ENCODE peak calls at places on chromosomes 5 and 9, in ten cellular contexts. One of them, this sample, is unnamed.

GRCh38 chr9:97904725-97905124 is 17.6 kb downstream of the TRMO start:
- DNase-seq in activated T-cell treated with anti-CD3 and anti-CD28 coated beads, Interleukin-2, amount 50 U/mL, for 4 hours: no peak
- DNase-seq in central memory CD4-positive, alpha-beta T cell: peak; percentile 70
- DNase-seq in NCI-H345: no peak
- DNase-seq in Peyer's patch: no peak
- DNase-seq in fibroblast of the conjunctiva: no peak
- DNase-seq in GM12892: no peak
- DNase-seq in HL-60: no peak
- DNase-seq in activated naive CD4-positive, alpha-beta T cell treated with anti-CD3 and anti-CD28 coated beads, Interleukin-2, amount 50 U/mL, for 72 hours: peak; percentile 41
- DNase-seq in epithelial cell of prostate: no peak
- DNase-seq in this sample: no peak

GRCh38 chr5:5891350-5891749 is 468.9 kb downstream of the ICE1 start:
- DNase-seq in central memory CD4-positive, alpha-beta T cell: no peak
- DNase-seq in activated naive CD4-positive, alpha-beta T cell treated with anti-CD3 and anti-CD28 coated beads, Interleukin-2, amount 50 U/mL, for 72 hours: no peak
- DNase-seq in epithelial cell of prostate: no peak
- DNase-seq in fibroblast of the conjunctiva: no peak
- DNase-seq in Peyer's patch: no peak
- DNase-seq in GM12892: no peak
- DNase-seq in NCI-H345: no peak
- DNase-seq in HL-60: no peak
- DNase-seq in activated T-cell treated with anti-CD3 and anti-CD28 coated beads, Interleukin-2, amount 50 U/mL, for 4 hours: no peak
- DNase-seq in this sample: peak; percentile 2

GRCh38 chr9:34579097-34579818 is 10.3 kb downstream of the CNTFR start:
- DNase-seq in HL-60: no peak
- DNase-seq in fibroblast of the conjunctiva: no peak
- DNase-seq in activated naive CD4-positive, alpha-beta T cell treated with anti-CD3 and anti-CD28 coated beads, Interleukin-2, amount 50 U/mL, for 72 hours: no peak
- DNase-seq in central memory CD4-positive, alpha-beta T cell: no peak
- DNase-seq in NCI-H345: no peak
- DNase-seq in Peyer's patch: no peak
- DNase-seq in epithelial cell of prostate: no peak
- DNase-seq in activated T-cell treated with anti-CD3 and anti-CD28 coated beads, Interleukin-2, amount 50 U/mL, for 4 hours: no peak
- DNase-seq in GM12892: no peak
- DNase-seq in this sample: no peak

GRCh38 chr5:36607114-36607561 is 732 bp downstream of the SLC1A3 start:
- DNase-seq in Peyer's patch: no peak
- DNase-seq in activated T-cell treated with anti-CD3 and anti-CD28 coated beads, Interleukin-2, amount 50 U/mL, for 4 hours: no peak
- DNase-seq in GM12892: no peak
- DNase-seq in HL-60: no peak
- DNase-seq in NCI-H345: no peak
- DNase-seq in activated naive CD4-positive, alpha-beta T cell treated with anti-CD3 and anti-CD28 coated beads, Interleukin-2, amount 50 U/mL, for 72 hours: no peak
- DNase-seq in fibroblast of the conjunctiva: peak; percentile 21
- DNase-seq in central memory CD4-positive, alpha-beta T cell: no peak
- DNase-seq in epithelial cell of prostate: no peak
- DNase-seq in this sample: no peak

GRCh38 chr9:134936762-134937555 is 19.2 kb upstream of the FCN1 start:
- DNase-seq in GM12892: no peak
- DNase-seq in activated T-cell treated with anti-CD3 and anti-CD28 coated beads, Interleukin-2, amount 50 U/mL, for 4 hours: no peak
- DNase-seq in Peyer's patch: no peak
- DNase-seq in activated naive CD4-positive, alpha-beta T cell treated with anti-CD3 and anti-CD28 coated beads, Interleukin-2, amount 50 U/mL, for 72 hours: no peak
- DNase-seq in central memory CD4-positive, alpha-beta T cell: no peak
- DNase-seq in epithelial cell of prostate: no peak
- DNase-seq in NCI-H345: no peak
- DNase-seq in fibroblast of the conjunctiva: no peak
- DNase-seq in HL-60: no peak
- DNase-seq in this sample: no peak

GRCh38 chr5:31720811-31721345 is 81.9 kb downstream of the PDZD2 start:
- DNase-seq in epithelial cell of prostate: no peak
- DNase-seq in central memory CD4-positive, alpha-beta T cell: no peak
- DNase-seq in activated T-cell treated with anti-CD3 and anti-CD28 coated beads, Interleukin-2, amount 50 U/mL, for 4 hours: no peak
- DNase-seq in HL-60: no peak
- DNase-seq in fibroblast of the conjunctiva: no peak
- DNase-seq in Peyer's patch: no peak
- DNase-seq in NCI-H345: no peak
- DNase-seq in GM12892: no peak
- DNase-seq in activated naive CD4-positive, alpha-beta T cell treated with anti-CD3 and anti-CD28 coated beads, Interleukin-2, amount 50 U/mL, for 72 hours: no peak
- DNase-seq in this sample: no peak

GRCh38 chr9:81146684-81147337 is 542.5 kb downstream of the TLE1 start:
- DNase-seq in epithelial cell of prostate: peak; percentile 41
- DNase-seq in NCI-H345: no peak
- DNase-seq in activated naive CD4-positive, alpha-beta T cell treated with anti-CD3 and anti-CD28 coated beads, Interleukin-2, amount 50 U/mL, for 72 hours: no peak
- DNase-seq in HL-60: no peak
- DNase-seq in activated T-cell treated with anti-CD3 and anti-CD28 coated beads, Interleukin-2, amount 50 U/mL, for 4 hours: no peak
- DNase-seq in central memory CD4-positive, alpha-beta T cell: no peak
- DNase-seq in GM12892: no peak
- DNase-seq in fibroblast of the conjunctiva: no peak
- DNase-seq in Peyer's patch: no peak
- DNase-seq in this sample: peak; percentile 75

GRCh38 chr5:57405984-57406383 is 76.6 kb downstream of the ACTBL2 start:
- DNase-seq in HL-60: no peak
- DNase-seq in fibroblast of the conjunctiva: no peak
- DNase-seq in central memory CD4-positive, alpha-beta T cell: no peak
- DNase-seq in activated naive CD4-positive, alpha-beta T cell treated with anti-CD3 and anti-CD28 coated beads, Interleukin-2, amount 50 U/mL, for 72 hours: no peak
- DNase-seq in activated T-cell treated with anti-CD3 and anti-CD28 coated beads, Interleukin-2, amount 50 U/mL, for 4 hours: no peak
- DNase-seq in epithelial cell of prostate: no peak
- DNase-seq in Peyer's patch: no peak
- DNase-seq in NCI-H345: no peak
- DNase-seq in GM12892: no peak
- DNase-seq in this sample: no peak

GRCh38 chr9:82722556-82722955 is 340.4 kb downstream of the RASEF start:
- DNase-seq in HL-60: no peak
- DNase-seq in epithelial cell of prostate: no peak
- DNase-seq in Peyer's patch: no peak
- DNase-seq in central memory CD4-positive, alpha-beta T cell: no peak
- DNase-seq in activated T-cell treated with anti-CD3 and anti-CD28 coated beads, Interleukin-2, amount 50 U/mL, for 4 hours: no peak
- DNase-seq in NCI-H345: no peak
- DNase-seq in activated naive CD4-positive, alpha-beta T cell treated with anti-CD3 and anti-CD28 coated beads, Interleukin-2, amount 50 U/mL, for 72 hours: no peak
- DNase-seq in GM12892: no peak
- DNase-seq in fibroblast of the conjunctiva: no peak
- DNase-seq in this sample: no peak

GRCh38 chr5:39452846-39453245 is 28.1 kb upstream of the DAB2 start:
- DNase-seq in fibroblast of the conjunctiva: no peak
- DNase-seq in GM12892: no peak
- DNase-seq in central memory CD4-positive, alpha-beta T cell: no peak
- DNase-seq in NCI-H345: no peak
- DNase-seq in epithelial cell of prostate: no peak
- DNase-seq in Peyer's patch: no peak
- DNase-seq in HL-60: no peak
- DNase-seq in activated T-cell treated with anti-CD3 and anti-CD28 coated beads, Interleukin-2, amount 50 U/mL, for 4 hours: no peak
- DNase-seq in activated naive CD4-positive, alpha-beta T cell treated with anti-CD3 and anti-CD28 coated beads, Interleukin-2, amount 50 U/mL, for 72 hours: no peak
- DNase-seq in this sample: no peak

GRCh38 chr5:172546196-172546595 is 91.9 kb upstream of the SH3PXD2B start:
- DNase-seq in fibroblast of the conjunctiva: no peak
- DNase-seq in HL-60: no peak
- DNase-seq in central memory CD4-positive, alpha-beta T cell: no peak
- DNase-seq in GM12892: no peak
- DNase-seq in epithelial cell of prostate: no peak
- DNase-seq in Peyer's patch: no peak
- DNase-seq in NCI-H345: no peak
- DNase-seq in activated naive CD4-positive, alpha-beta T cell treated with anti-CD3 and anti-CD28 coated beads, Interleukin-2, amount 50 U/mL, for 72 hours: no peak
- DNase-seq in activated T-cell treated with anti-CD3 and anti-CD28 coated beads, Interleukin-2, amount 50 U/mL, for 4 hours: no peak
- DNase-seq in this sample: no peak

GRCh38 chr5:76083555-76084495 is 642 bp downstream of the SV2C start:
- DNase-seq in Peyer's patch: no peak
- DNase-seq in fibroblast of the conjunctiva: no peak
- DNase-seq in HL-60: no peak
- DNase-seq in GM12892: peak; percentile 24
- DNase-seq in activated T-cell treated with anti-CD3 and anti-CD28 coated beads, Interleukin-2, amount 50 U/mL, for 4 hours: no peak
- DNase-seq in central memory CD4-positive, alpha-beta T cell: no peak
- DNase-seq in activated naive CD4-positive, alpha-beta T cell treated with anti-CD3 and anti-CD28 coated beads, Interleukin-2, amount 50 U/mL, for 72 hours: peak; percentile 33
- DNase-seq in epithelial cell of prostate: no peak
- DNase-seq in NCI-H345: peak; percentile 32
- DNase-seq in this sample: no peak

GRCh38 chr5:133456933-133457402 is 155.4 kb downstream of the FSTL4 start:
- DNase-seq in Peyer's patch: no peak
- DNase-seq in fibroblast of the conjunctiva: no peak
- DNase-seq in NCI-H345: no peak
- DNase-seq in epithelial cell of prostate: no peak
- DNase-seq in activated T-cell treated with anti-CD3 and anti-CD28 coated beads, Interleukin-2, amount 50 U/mL, for 4 hours: no peak
- DNase-seq in activated naive CD4-positive, alpha-beta T cell treated with anti-CD3 and anti-CD28 coated beads, Interleukin-2, amount 50 U/mL, for 72 hours: no peak
- DNase-seq in HL-60: no peak
- DNase-seq in GM12892: no peak
- DNase-seq in central memory CD4-positive, alpha-beta T cell: no peak
- DNase-seq in this sample: peak; percentile 33